ENCODE peak calls at places on chromosomes 16 and 17, in six cellular contexts. One of them, this sample, is unnamed.
A peak's percentile ranks its signal among the peaks of the same experiment; 100 is the strongest.

GRCh38 chr17:63626551-63627228 is 4.5 kb downstream of the MAP3K3 start:
- DNase-seq in cardiac fibroblast: peak; percentile 41
- DNase-seq in Right ventricle myocardium superior: no peak
- DNase-seq in nucleus accumbens: no peak
- DNase-seq in NCI-H2081: no peak
- DNase-seq in stimulated activated CD4-positive, alpha-beta T cell treated with anti-CD3 and anti-CD28 coated beads, Interleukin-1b, Interleukin-23, amount 100 ng/mL, for 24 hours: no peak
- DNase-seq in this sample: no peak

GRCh38 chr16:57619606-57620315 is 8.7 kb upstream of the ADGRG1 start:
- DNase-seq in cardiac fibroblast: no peak
- DNase-seq in Right ventricle myocardium superior: peak; percentile 27
- DNase-seq in nucleus accumbens: no peak
- DNase-seq in NCI-H2081: peak; percentile 77
- DNase-seq in stimulated activated CD4-positive, alpha-beta T cell treated with anti-CD3 and anti-CD28 coated beads, Interleukin-1b, Interleukin-23, amount 100 ng/mL, for 24 hours: no peak
- DNase-seq in this sample: no peak

GRCh38 chr17:38577244-38577643 is 28.5 kb downstream of the SRCIN1 start:
- DNase-seq in cardiac fibroblast: no peak
- DNase-seq in Right ventricle myocardium superior: no peak
- DNase-seq in nucleus accumbens: no peak
- DNase-seq in NCI-H2081: no peak
- DNase-seq in stimulated activated CD4-positive, alpha-beta T cell treated with anti-CD3 and anti-CD28 coated beads, Interleukin-1b, Interleukin-23, amount 100 ng/mL, for 24 hours: no peak
- DNase-seq in this sample: no peak

GRCh38 chr16:27639588-27640276 is 89.8 kb downstream of the KATNIP start:
- DNase-seq in cardiac fibroblast: peak; percentile 71
- DNase-seq in Right ventricle myocardium superior: no peak
- DNase-seq in nucleus accumbens: peak; percentile 20
- DNase-seq in NCI-H2081: peak; percentile 33
- DNase-seq in stimulated activated CD4-positive, alpha-beta T cell treated with anti-CD3 and anti-CD28 coated beads, Interleukin-1b, Interleukin-23, amount 100 ng/mL, for 24 hours: no peak
- DNase-seq in this sample: no peak

GRCh38 chr17:17229416-17230098 is 7.4 kb downstream of the FLCN start:
- DNase-seq in cardiac fibroblast: no peak
- DNase-seq in Right ventricle myocardium superior: no peak
- DNase-seq in nucleus accumbens: no peak
- DNase-seq in NCI-H2081: no peak
- DNase-seq in stimulated activated CD4-positive, alpha-beta T cell treated with anti-CD3 and anti-CD28 coated beads, Interleukin-1b, Interleukin-23, amount 100 ng/mL, for 24 hours: no peak
- DNase-seq in this sample: no peak

GRCh38 chr17:80047176-80047575 is 10.7 kb downstream of the CCDC40 start:
- DNase-seq in cardiac fibroblast: no peak
- DNase-seq in Right ventricle myocardium superior: no peak
- DNase-seq in nucleus accumbens: no peak
- DNase-seq in NCI-H2081: peak; percentile 92
- DNase-seq in stimulated activated CD4-positive, alpha-beta T cell treated with anti-CD3 and anti-CD28 coated beads, Interleukin-1b, Interleukin-23, amount 100 ng/mL, for 24 hours: no peak
- DNase-seq in this sample: no peak

GRCh38 chr16:50400967-50401348 is 32.2 kb upstream of the BRD7 start:
- DNase-seq in cardiac fibroblast: no peak
- DNase-seq in Right ventricle myocardium superior: no peak
- DNase-seq in nucleus accumbens: no peak
- DNase-seq in NCI-H2081: no peak
- DNase-seq in stimulated activated CD4-positive, alpha-beta T cell treated with anti-CD3 and anti-CD28 coated beads, Interleukin-1b, Interleukin-23, amount 100 ng/mL, for 24 hours: no peak
- DNase-seq in this sample: no peak

GRCh38 chr17:69326302-69327059 is 452 bp downstream of the ABCA5 start:
- DNase-seq in cardiac fibroblast: peak; percentile 47
- DNase-seq in Right ventricle myocardium superior: no peak
- DNase-seq in nucleus accumbens: no peak
- DNase-seq in NCI-H2081: peak; percentile 62
- DNase-seq in stimulated activated CD4-positive, alpha-beta T cell treated with anti-CD3 and anti-CD28 coated beads, Interleukin-1b, Interleukin-23, amount 100 ng/mL, for 24 hours: no peak
- DNase-seq in this sample: no peak

GRCh38 chr17:39699818-39700147 is at the start of gene ERBB2:
- DNase-seq in cardiac fibroblast: peak; percentile 79
- DNase-seq in Right ventricle myocardium superior: peak; percentile 75
- DNase-seq in nucleus accumbens: peak; percentile 17
- DNase-seq in NCI-H2081: no peak
- DNase-seq in stimulated activated CD4-positive, alpha-beta T cell treated with anti-CD3 and anti-CD28 coated beads, Interleukin-1b, Interleukin-23, amount 100 ng/mL, for 24 hours: no peak
- DNase-seq in this sample: peak; percentile 67

GRCh38 chr16:50093607-50094570 is 28.1 kb downstream of the HEATR3 start:
- DNase-seq in cardiac fibroblast: peak; percentile 52
- DNase-seq in Right ventricle myocardium superior: peak; percentile 77
- DNase-seq in nucleus accumbens: no peak
- DNase-seq in NCI-H2081: no peak
- DNase-seq in stimulated activated CD4-positive, alpha-beta T cell treated with anti-CD3 and anti-CD28 coated beads, Interleukin-1b, Interleukin-23, amount 100 ng/mL, for 24 hours: no peak
- DNase-seq in this sample: no peak

GRCh38 chr16:14186007-14186953 is 115.2 kb downstream of the MRTFB start:
- DNase-seq in cardiac fibroblast: peak; percentile 87
- DNase-seq in Right ventricle myocardium superior: no peak
- DNase-seq in nucleus accumbens: peak; percentile 22
- DNase-seq in NCI-H2081: peak; percentile 82
- DNase-seq in stimulated activated CD4-positive, alpha-beta T cell treated with anti-CD3 and anti-CD28 coated beads, Interleukin-1b, Interleukin-23, amount 100 ng/mL, for 24 hours: no peak
- DNase-seq in this sample: peak; percentile 63